ENCODE peak calls at places on chromosomes 1 and 21, in five cellular contexts. J is fibroblast of mammary gland, H is heart left ventricle, D is OCI-LY7, R is AG09319. X is an unnamed sample.

GRCh38 chr1:218463194-218464156 is 118.3 kb downstream of the TGFB2 start:
- DNase-seq in J (peak; percentile 85), H (peak; percentile 73), D (no peak), R (no peak), X (no peak)

GRCh38 chr1:179786815-179787736 is 44.0 kb downstream of the FAM163A start:
- DNase-seq in J (no peak), H (peak; percentile 75), D (no peak), R (no peak), X (no peak)

GRCh38 chr1:156097499-156098178 is 15.4 kb upstream of the MEX3A start:
- DNase-seq in J (no peak), H (no peak), D (no peak), R (no peak), X (no peak)

GRCh38 chr1:23743287-23744052 is at the start of gene ELOA:
- DNase-seq in J (peak; percentile 43), H (peak; percentile 84), D (peak; percentile 84), R (no peak), X (peak; percentile 97)

GRCh38 chr21:25370311-25370744 is 237.0 kb downstream of the MRPL39 start:
- DNase-seq in J (peak; percentile 99), H (no peak), D (no peak), R (peak; percentile 71), X (no peak)

GRCh38 chr1:67308136-67308535 is 463 bp downstream of the IL12RB2 start:
- DNase-seq in J (no peak), H (no peak), D (no peak), R (no peak), X (no peak)

GRCh38 chr1:151574575-151575529 is 34.7 kb downstream of the TUFT1 start:
- DNase-seq in J (peak; percentile 91), H (no peak), D (no peak), R (peak; percentile 56), X (no peak)

GRCh38 chr1:43954036-43954435 is 7.3 kb downstream of the IPO13 start:
- DNase-seq in J (no peak), H (no peak), D (no peak), R (no peak), X (no peak)

GRCh38 chr1:214552174-214552608 is 789 bp upstream of the PTPN14 start:
- DNase-seq in J (peak; percentile 66), H (peak; percentile 66), D (no peak), R (peak; percentile 49), X (peak; percentile 34)

GRCh38 chr1:119582801-119583200 is 65.3 kb downstream of the ZNF697 start:
- DNase-seq in J (peak; percentile 66), H (peak; percentile 54), D (peak; percentile 32), R (no peak), X (peak; percentile 14)

GRCh38 chr1:48947761-48948537 is 171.3 kb upstream of the BEND5 start:
- DNase-seq in J (no peak), H (no peak), D (no peak), R (no peak), X (no peak)

GRCh38 chr1:207698822-207699483 is 52.9 kb upstream of the CD46 start:
- DNase-seq in J (peak; percentile 55), H (peak; percentile 27), D (peak; percentile 65), R (no peak), X (no peak)

GRCh38 chr1:234613992-234614584 is 4.1 kb upstream of the IRF2BP2 start:
- DNase-seq in J (peak; percentile 53), H (no peak), D (no peak), R (no peak), X (no peak)

DNA sequence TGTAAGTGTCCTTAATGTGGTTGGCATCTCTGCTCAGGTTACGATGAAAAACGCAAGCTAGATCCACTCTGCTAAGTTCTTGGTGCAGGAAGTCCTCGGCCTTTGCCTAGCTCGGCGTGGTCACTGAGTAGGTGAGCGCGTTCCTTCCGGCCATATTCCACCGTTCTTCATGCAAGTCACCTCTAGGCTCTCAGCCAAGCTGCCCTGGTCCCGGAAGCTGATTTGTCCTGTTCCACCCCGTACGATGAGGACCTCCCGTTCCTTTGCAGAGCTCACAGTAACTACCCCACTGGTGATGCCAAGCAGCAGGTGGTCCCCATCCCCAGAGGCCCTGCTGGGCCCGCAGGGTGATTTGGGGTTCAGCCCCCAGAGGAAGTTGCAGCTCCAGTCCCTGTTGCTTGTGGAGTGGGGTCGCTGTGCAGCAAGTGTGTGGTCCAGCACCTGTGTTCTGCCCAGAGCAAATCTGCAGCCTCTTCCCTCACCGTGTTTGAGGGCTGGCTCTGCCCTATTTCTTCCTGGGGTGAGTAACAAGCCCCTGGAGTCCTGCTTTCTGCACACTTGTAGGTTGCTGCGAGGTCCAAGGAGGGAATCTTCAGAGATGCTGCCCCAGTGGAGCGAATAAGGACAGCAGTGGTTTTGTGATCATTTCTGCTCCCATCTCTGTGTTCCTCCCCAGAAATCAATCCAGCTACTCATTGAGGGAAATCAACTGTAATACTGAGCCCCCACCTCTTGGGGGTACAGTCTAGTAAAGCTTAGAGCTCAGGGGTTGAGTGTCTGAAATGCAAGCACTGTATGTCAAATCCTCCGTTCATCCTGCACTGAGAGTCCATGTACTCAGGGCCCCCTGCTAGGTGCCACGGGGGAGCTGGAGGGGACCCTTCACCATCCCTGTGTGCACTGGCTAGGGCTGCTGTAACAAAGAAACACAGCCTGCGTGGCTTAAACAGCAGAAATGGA is 2.3 kb downstream of the UMODL1 start:
- DNase-seq in J (no peak), H (peak; percentile 20), D (peak; percentile 34), R (no peak), X (no peak)
- TF ChIP-seq CTCF in J (no peak), H (no peak), D (peak; percentile 35), R (no peak), X (no peak)

GRCh38 chr1:16072616-16073484 is 601 bp downstream of the FAM131C start:
- DNase-seq in J (no peak), H (no peak), D (no peak), R (no peak), X (no peak)
- TF ChIP-seq CTCF in J (no peak), H (no peak), D (peak; percentile 11), R (peak; percentile 21), X (no peak)

GRCh38 chr1:221074325-221074724 is 195.1 kb downstream of the HLX start:
- DNase-seq in J (peak; percentile 45), H (no peak), D (no peak), R (no peak), X (no peak)
- TF ChIP-seq CTCF in J (no peak), H (no peak), D (no peak), R (no peak), X (no peak)

DNA sequence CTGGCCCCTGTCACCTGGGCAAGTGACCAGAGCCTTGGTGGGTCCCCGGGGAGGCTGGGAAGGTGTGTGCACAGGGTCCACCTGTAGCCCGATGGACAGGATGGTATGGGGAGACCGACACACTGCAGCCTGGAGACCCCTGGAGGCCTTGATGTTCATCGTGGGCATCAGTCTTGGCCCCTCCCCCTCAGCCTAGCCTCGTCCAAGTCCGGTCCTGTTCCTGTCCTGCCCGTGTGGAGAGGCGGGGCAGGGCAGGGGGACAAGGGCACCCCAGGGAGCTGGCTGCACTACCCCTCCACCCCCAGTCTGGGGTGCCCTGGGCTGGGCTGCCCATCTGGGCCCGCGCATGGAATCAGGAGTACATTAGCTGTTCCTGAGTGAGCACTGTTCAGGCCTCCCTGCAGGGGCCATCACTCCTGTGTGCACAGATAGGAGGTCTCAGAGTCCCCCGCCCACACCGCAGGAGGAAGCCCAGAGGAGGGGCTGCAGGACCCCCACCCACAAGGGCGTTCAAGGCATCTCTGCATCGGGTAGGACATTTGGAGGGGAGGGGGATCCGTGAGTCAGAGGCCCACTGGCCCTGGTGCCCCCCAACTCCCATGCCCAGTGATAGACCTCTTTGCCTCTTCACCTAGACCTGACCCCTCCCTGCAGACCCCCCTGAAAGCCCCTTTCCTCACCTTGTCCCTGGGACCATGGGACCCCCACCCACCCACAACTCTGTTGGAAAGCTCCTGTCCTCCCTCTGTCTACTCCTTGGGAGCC is 63.2 kb downstream of the WNT9A start:
- DNase-seq in J (no peak), H (peak; percentile 22), D (no peak), R (no peak), X (peak; percentile 17)
- TF ChIP-seq CTCF in J (no peak), H (no peak), D (no peak), R (no peak), X (no peak)

DNA sequence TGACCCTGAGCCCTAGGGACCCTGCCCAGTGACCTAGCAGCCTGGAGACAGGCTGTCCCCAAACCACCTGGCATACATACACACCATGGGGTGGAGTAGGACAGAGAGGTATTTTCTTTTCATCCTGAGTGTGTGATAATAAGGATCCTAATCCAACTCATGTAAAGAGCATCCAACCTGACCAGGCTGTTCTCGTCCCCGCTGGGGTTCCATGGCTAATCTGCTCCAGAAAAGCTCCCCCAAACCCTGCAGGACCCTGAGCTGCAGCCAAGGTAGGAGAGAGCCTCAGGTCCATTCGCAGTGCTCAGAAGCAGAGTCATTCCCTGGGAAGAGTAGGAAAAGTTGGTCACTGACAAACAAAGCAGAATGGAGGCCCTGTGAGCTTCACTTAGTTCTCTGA is 31.4 kb downstream of the KCND3 start:
- DNase-seq in J (no peak), H (no peak), D (no peak), R (no peak), X (no peak)
- TF ChIP-seq CTCF in J (no peak), H (no peak), D (no peak), R (no peak), X (no peak)

GRCh38 chr1:33908344-33908956 is 44.6 kb downstream of the HMGB4 start:
- DNase-seq in J (no peak), H (peak; percentile 53), D (no peak), R (no peak), X (no peak)
- TF ChIP-seq CTCF in J (no peak), H (peak; percentile 12), D (no peak), R (no peak), X (no peak)

DNA sequence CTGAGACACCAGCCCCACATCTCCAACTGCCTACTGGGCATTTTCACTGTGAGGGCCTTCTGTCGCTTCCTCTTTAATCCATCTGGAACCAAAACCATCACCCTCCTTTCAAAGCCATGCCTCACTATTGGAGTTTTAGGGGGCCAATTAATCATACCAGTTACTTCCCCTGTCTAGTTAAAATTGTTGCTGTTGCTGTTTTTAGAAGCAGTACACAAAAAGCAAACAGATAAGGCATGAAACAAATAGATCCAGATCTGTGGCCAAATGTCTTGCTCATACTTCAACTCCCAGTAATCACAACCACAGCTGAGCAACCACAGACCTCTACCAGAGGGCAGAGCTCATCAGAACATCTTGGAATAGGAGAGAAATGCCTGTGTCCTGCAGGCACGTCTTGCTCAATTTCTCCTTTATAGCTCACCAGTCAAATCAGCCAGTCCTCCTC is 133.8 kb upstream of the C1orf105 start:
- DNase-seq in J (peak; percentile 97), H (no peak), D (no peak), R (peak; percentile 89), X (no peak)
- TF ChIP-seq CTCF in J (no peak), H (no peak), D (no peak), R (peak; percentile 10), X (no peak)

DNA sequence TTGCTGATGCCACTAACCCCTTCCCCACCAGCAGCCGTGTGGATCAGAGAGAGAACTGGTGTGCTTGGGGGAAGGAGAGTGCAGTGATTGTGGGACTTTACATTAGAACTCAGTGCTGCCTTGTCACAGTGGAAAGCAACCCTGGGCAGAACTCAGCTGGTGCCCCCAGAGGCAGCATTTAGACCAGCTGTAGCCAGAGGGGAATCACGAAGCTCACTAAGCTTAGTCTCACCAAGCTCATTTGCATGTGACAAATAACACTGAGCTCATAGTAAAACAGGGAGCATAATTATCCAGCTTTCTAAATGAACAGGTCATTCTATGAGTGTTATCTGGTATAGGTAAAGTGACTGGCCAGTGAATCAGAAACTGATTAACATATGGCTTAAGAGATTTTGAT is 9.8 kb upstream of the SMAP2 start:
- DNase-seq in J (no peak), H (no peak), D (peak; percentile 73), R (no peak), X (peak; percentile 59)
- TF ChIP-seq CTCF in J (no peak), H (no peak), D (peak; percentile 69), R (no peak), X (peak; percentile 20)

GRCh38 chr1:24934300-24935195 is 4.5 kb upstream of the RUNX3 start:
- DNase-seq in J (no peak), H (no peak), D (peak; percentile 22), R (no peak), X (no peak)
- TF ChIP-seq CTCF in J (no peak), H (no peak), D (peak; percentile 36), R (no peak), X (no peak)

X was measured in GM13977.